ENCODE peak calls at places on chromosome 14, in six cellular contexts. A is HL-60, C is A549, K is neural progenitor cell, B is cardiac muscle cell, U is HepG2. I is an unnamed sample.

GRCh38 chr14:56884617-56885016 is 74.3 kb upstream of the OTX2 start:
- DNase-seq in U (no peak), A (no peak), C (no peak), K (peak), B (no peak), I (no peak)

GRCh38 chr14:99964979-99965378 is 100.2 kb upstream of the EVL start:
- DNase-seq in U (no peak), C (no peak), A (no peak), B (no peak), K (no peak), I (no peak)

GRCh38 chr14:31926123-31926522 is 151.0 kb upstream of the ARHGAP5 start:
- DNase-seq in U (peak), B (peak), A (peak), K (peak), C (peak), I (no peak)

GRCh38 chr14:39173198-39173597 is 1.9 kb upstream of the PNN start:
- DNase-seq in B (no peak), C (no peak), A (no peak), U (no peak), K (no peak), I (no peak)

GRCh38 chr14:99347561-99347960 is 75.6 kb upstream of the BCL11B start:
- DNase-seq in K (no peak), U (no peak), A (no peak), B (no peak), C (no peak), I (no peak)

GRCh38 chr14:48792376-48793024 is 793.7 kb downstream of the RPS29 start:
- DNase-seq in B (no peak), U (peak), K (no peak), C (no peak), A (no peak), I (no peak)

GRCh38 chr14:29236848-29237247 is 470.3 kb downstream of the FOXG1 start:
- DNase-seq in K (no peak), C (no peak), B (no peak), A (no peak), U (no peak), I (no peak)

GRCh38 chr14:100827751-100828447 is 2.0 kb downstream of the MEG3 start:
- DNase-seq in U (no peak), A (no peak), K (no peak), B (no peak), C (no peak), I (peak)

GRCh38 chr14:33307691-33308369 is 369.2 kb downstream of the NPAS3 start:
- DNase-seq in B (no peak), U (no peak), K (peak), C (no peak), A (no peak), I (peak)

GRCh38 chr14:55720796-55721195 is 140.8 kb downstream of the KTN1 start:
- DNase-seq in U (no peak), C (no peak), A (no peak), B (no peak), K (no peak), I (no peak)

GRCh38 chr14:21384494-21384851 is 654 bp upstream of the SUPT16H start:
- DNase-seq in K (no peak), B (no peak), C (no peak), A (no peak), U (no peak), I (no peak)

GRCh38 chr14:103260629-103261124 is 73.4 kb upstream of the EIF5 start:
- DNase-seq in B (no peak), U (no peak), A (no peak), C (peak), K (no peak), I (peak)

GRCh38 chr14:54343276-54344121 is 53.3 kb upstream of the CDKN3 start:
- DNase-seq in B (no peak), K (peak), C (no peak), A (no peak), U (peak), I (no peak)

DNA sequence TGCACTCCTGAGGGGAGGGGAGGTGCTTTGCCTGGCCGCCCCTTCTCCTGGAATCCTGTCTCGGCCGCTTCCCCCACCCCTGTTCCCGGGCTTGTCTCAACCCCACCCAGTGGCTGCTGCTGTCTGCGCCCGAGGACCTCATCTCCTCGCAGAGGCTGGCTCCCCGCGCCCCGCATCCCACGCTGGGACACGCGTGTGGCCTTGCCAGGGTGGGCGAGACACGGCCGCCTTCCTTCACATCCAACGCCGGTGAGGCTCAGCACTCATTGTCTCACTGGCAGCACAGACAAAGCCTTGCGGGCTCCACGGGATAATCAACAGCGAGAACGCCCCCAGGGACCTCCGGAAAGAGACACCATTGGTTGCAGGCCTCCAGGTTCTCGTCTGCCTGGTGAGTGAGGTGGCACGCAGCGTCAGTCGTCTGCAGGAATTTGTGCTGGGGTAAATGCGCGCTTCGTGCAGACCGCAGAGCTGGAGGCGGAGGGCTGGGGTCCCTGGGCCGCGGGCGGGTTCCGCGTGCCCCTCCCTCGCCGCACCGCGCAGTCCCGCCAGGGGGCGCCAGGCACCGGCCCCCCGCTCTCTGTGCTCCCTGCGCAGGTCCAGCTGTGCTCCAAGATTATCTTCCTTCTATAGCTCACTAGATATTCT is 26.8 kb downstream of the CCDC177 start:
- DNase-seq in C (no peak), B (peak), K (peak), A (no peak), U (no peak), I (no peak)
- TF ChIP-seq CTCF in C (peak), B (peak), K (peak), A (no peak), U (peak), I (peak)

DNA sequence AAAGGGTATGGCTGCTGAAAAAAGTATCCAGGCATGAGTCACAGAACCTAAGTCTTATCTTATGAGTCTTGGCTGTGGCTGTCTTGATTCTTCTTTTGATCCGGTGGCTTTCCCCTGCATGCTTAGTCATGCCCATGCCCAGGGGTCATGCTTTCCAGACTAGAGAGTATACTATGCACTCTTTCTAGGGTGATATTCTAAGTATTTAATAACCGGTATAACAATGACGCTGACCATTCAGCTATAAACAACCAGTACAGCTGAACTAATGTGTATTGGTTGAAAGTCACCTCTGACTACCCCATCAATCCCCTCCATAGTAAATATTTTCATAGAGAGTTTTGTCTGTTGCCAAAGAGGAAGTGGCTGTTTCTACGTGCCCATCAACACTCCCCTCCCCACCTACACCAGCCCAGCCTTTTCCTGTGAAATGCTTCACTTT is 34.7 kb upstream of the NRXN3 start:
- DNase-seq in C (peak), K (no peak), A (no peak), B (no peak), U (no peak), I (no peak)
- TF ChIP-seq CTCF in C (no peak), K (no peak), A (no peak), B (no peak), U (no peak), I (no peak)

DNA sequence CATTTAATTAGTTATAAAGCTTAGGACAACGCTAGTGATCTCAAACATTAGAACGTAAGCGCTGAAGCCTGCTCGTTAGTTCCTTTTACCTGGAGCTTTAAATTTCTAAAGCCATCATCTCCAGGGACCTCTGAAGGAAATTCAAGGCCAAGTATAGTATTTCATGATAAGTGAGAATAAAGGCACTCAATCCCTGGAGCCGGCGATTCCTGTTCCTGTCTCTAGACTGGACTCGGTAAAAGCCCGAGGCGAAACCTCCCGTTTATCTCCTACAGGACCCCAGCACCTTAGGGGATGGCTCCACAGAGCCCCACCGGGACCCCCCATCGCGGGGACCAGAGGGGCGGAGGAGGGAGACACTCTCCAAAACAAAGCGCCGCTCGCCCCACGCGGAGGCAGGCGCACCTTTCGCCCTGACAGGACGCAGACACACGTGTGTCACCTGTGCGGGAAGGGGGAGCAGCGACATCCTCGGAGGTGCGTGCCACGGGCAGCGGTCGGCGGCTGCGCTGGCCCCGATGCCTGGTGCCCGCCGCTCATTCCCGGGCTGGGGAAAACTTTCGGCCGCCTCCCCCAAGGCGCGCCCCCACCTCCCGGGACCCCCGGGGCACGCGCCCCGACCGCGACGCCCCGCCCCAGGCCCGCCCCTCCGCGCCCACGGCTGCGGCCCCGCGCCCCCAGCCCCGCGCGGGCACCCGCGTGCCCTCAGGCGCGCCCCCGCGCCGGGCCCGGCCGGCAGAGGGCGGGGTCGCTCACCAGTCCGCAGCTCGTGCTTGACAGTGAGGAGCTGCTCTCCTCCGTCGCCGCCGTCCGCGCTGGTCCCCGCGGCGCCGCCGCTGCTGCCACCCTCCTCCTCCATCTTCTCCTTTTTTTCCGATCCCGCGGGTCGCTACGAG is 617 bp downstream of the RPS6KA5 start:
- DNase-seq in C (peak), K (peak), A (no peak), U (peak), B (peak), I (no peak)
- TF ChIP-seq CTCF in C (peak), K (peak), A (no peak), U (no peak), B (peak), I (no peak)

GRCh38 chr14:59022144-59022543 is 166.3 kb upstream of the DAAM1 start:
- DNase-seq in B (no peak), U (no peak), K (no peak), C (no peak), A (no peak), I (no peak)
- TF ChIP-seq CTCF in B (peak), U (no peak), K (peak), C (peak), A (no peak), I (no peak)

DNA sequence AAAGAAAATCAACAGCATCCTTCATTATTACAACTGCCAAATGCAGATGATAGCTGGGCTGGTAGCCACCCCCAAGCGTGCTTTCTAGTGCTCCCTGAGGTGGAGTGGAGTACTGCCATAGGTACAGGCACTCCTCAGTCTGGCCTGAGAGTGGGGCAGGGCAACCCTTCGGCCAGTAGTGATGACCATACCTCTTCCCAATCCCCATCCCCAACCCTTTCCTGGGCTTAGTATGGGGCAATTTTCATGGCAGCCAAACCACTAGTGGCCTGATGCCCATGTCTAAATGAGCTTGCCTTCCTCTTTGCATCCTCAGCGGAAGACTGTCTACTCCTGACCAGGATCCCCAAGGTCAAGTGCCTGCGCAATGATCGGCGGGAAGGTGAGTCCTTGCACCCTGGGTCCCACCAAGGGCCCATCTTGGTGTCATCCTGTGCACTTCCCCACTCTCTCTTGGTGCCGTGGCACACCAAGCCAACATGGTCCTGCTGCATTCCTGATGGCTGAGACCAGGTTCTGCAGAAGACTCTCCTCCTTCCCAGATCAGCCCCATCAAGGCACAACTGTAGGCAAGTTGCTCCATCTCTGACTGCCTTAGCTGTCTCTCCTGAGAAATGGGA is 65.8 kb downstream of the GALNT16 start:
- DNase-seq in U (no peak), B (no peak), A (no peak), K (no peak), C (peak), I (no peak)
- TF ChIP-seq CTCF in U (no peak), B (no peak), A (no peak), K (peak), C (no peak), I (no peak)

DNA sequence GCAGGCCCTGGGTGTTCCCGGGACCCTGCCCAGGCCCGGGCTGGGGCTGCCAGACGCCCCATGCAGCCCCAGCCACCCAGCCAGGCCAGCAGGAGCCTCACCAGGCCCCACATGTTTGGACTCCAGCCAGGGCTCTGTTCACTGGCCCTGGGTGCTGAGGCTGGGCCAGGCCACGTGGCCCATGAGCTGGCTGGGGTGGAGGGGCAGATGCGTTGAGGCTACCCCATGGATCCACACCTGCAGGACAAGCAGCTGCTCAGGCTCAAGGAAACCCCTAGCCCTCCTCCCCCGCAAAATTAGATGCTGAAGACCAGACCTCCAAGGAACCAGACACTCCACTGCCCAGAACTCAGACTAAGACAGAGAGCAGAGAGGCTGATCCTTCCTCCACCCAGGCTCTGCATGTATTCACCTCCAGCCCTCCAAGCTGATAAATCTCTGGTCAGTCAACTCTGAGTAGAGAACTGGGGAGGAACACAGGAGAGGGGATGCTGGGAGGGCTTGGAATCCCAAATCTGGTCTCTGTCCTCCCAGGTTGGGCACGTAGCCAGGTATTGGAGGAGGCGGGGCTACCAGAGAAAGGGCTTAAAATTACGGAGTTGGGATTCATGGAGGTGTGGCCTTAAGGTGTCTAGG is 1.6 kb downstream of the CDH24 start:
- DNase-seq in U (no peak), C (no peak), A (no peak), K (no peak), B (no peak), I (no peak)
- TF ChIP-seq CTCF in U (no peak), C (no peak), A (no peak), K (no peak), B (no peak), I (no peak)